ENCODE peak calls at places on chromosomes 3 and 15, in six cellular contexts. M is activated T-cell treated with anti-CD3 and anti-CD28 coated beads, Interleukin-2, amount 50 U/mL, for 72 hours; G is lower leg skin; O is activated CD4-positive, CD25-positive, alpha-beta regulatory T cell treated with anti-CD3 and anti-CD28 coated beads, Interleukin-2, amount 50 U/mL, for 16 hours; I is left ventricle myocardium inferior; D is NCI-H748 treated with DMSO at 0.1 percent for 48 hours. R is an unnamed sample.

GRCh38 chr3:119420196-119420595 is 43.2 kb downstream of the TMEM39A start:
- DNase-seq in O (no peak), I (no peak), D (no peak), G (no peak), M (no peak), R (no peak)

GRCh38 chr3:55477306-55478010 is 9.6 kb downstream of the WNT5A start:
- DNase-seq in G (no peak), M (no peak), D (no peak), O (no peak), I (no peak), R (no peak)

GRCh38 chr15:90860450-90860849 is 7.9 kb upstream of the FURIN start:
- DNase-seq in D (no peak), G (no peak), I (no peak), O (no peak), M (no peak), R (no peak)

GRCh38 chr3:81728766-81729544 is 32.5 kb downstream of the GBE1 start:
- DNase-seq in I (no peak), O (no peak), G (no peak), M (no peak), D (no peak), R (no peak)

GRCh38 chr3:116067275-116067674 is 378.0 kb downstream of the LSAMP start:
- DNase-seq in M (no peak), O (no peak), I (no peak), D (no peak), G (no peak), R (no peak)

GRCh38 chr3:194998948-194999347 is 272.0 kb downstream of the XXYLT1 start:
- DNase-seq in M (no peak), D (no peak), I (no peak), O (no peak), G (peak; percentile 85), R (no peak)

GRCh38 chr15:39474657-39475056 is 106.2 kb upstream of the THBS1 start:
- DNase-seq in D (no peak), I (no peak), G (no peak), M (no peak), O (no peak), R (no peak)

GRCh38 chr15:64717735-64718495 is 57.5 kb downstream of the RBPMS2 start:
- DNase-seq in D (no peak), I (no peak), O (no peak), M (no peak), G (no peak), R (no peak)

GRCh38 chr15:63196846-63197245 is 7.4 kb downstream of the RAB8B start:
- DNase-seq in D (no peak), G (no peak), I (no peak), M (no peak), O (no peak), R (no peak)

GRCh38 chr3:187101184-187102072 is 37.9 kb downstream of the RPL39L start:
- DNase-seq in D (no peak), I (peak; percentile 84), G (peak; percentile 92), M (peak; percentile 47), O (no peak), R (no peak)

GRCh38 chr3:50428007-50428633 is 68.8 kb upstream of the TMEM115 start:
- DNase-seq in M (no peak), D (no peak), G (no peak), I (no peak), O (no peak), R (no peak)